ENCODE peak calls at places on chromosome 17, in five cellular contexts. Y, M, V, I and E are unnamed samples.

GRCh38 chr17:70171159-70171558 is 1.8 kb downstream of the KCNJ2 start:
- DNase-seq in Y (no peak), M (no peak), V (no peak), I (no peak), E (no peak)

GRCh38 chr17:50170662-50171370 is 5.0 kb downstream of the SGCA start:
- DNase-seq in Y (no peak), M (no peak), V (no peak), I (no peak), E (no peak)

GRCh38 chr17:32525116-32525515 is 38.3 kb downstream of the CDK5R1 start:
- DNase-seq in Y (no peak), M (no peak), V (no peak), I (peak; percentile 18), E (no peak)

GRCh38 chr17:78805301-78805700 is 23.2 kb upstream of the CYTH1 start:
- DNase-seq in Y (peak; percentile 91), M (peak; percentile 48), V (no peak), I (no peak), E (no peak)

GRCh38 chr17:73906896-73907600 is 262.8 kb upstream of the SDK2 start:
- DNase-seq in Y (no peak), M (no peak), V (no peak), I (no peak), E (no peak)

GRCh38 chr17:1498869-1499268 is 6.4 kb upstream of the MYO1C start:
- DNase-seq in Y (no peak), M (no peak), V (no peak), I (no peak), E (no peak)

GRCh38 chr17:73833779-73834613 is 189.8 kb upstream of the SDK2 start:
- DNase-seq in Y (no peak), M (no peak), V (no peak), I (no peak), E (no peak)

GRCh38 chr17:36736201-36737156 is 135.1 kb downstream of the MRM1 start:
- DNase-seq in Y (no peak), M (no peak), V (no peak), I (no peak), E (no peak)

GRCh38 chr17:7177210-7177953 is 1.8 kb downstream of the ASGR1 start:
- DNase-seq in Y (peak; percentile 60), M (peak; percentile 53), V (peak; percentile 51), I (peak; percentile 90), E (no peak)

GRCh38 chr17:8354196-8354595 is 14.6 kb downstream of the ODF4 start:
- DNase-seq in Y (no peak), M (no peak), V (no peak), I (no peak), E (no peak)

GRCh38 chr17:8621585-8621984 is 8.9 kb downstream of the MYH10 start:
- DNase-seq in Y (no peak), M (no peak), V (no peak), I (no peak), E (no peak)

GRCh38 chr17:6208608-6209180 is 138.5 kb downstream of the WSCD1 start:
- DNase-seq in Y (no peak), M (no peak), V (no peak), I (no peak), E (no peak)

GRCh38 chr17:75829747-75830146 is 14.5 kb downstream of the UNC13D start:
- DNase-seq in Y (no peak), M (no peak), V (no peak), I (no peak), E (no peak)

GRCh38 chr17:75832164-75832651 is 12.0 kb downstream of the UNC13D start:
- DNase-seq in Y (peak; percentile 83), M (peak; percentile 46), V (no peak), I (no peak), E (no peak)

GRCh38 chr17:75828741-75829140 is 15.5 kb downstream of the UNC13D start:
- DNase-seq in Y (no peak), M (no peak), V (no peak), I (no peak), E (peak; percentile 65)

GRCh38 chr17:75831032-75831567 is 13.1 kb downstream of the UNC13D start:
- DNase-seq in Y (no peak), M (no peak), V (no peak), I (no peak), E (no peak)

DNA sequence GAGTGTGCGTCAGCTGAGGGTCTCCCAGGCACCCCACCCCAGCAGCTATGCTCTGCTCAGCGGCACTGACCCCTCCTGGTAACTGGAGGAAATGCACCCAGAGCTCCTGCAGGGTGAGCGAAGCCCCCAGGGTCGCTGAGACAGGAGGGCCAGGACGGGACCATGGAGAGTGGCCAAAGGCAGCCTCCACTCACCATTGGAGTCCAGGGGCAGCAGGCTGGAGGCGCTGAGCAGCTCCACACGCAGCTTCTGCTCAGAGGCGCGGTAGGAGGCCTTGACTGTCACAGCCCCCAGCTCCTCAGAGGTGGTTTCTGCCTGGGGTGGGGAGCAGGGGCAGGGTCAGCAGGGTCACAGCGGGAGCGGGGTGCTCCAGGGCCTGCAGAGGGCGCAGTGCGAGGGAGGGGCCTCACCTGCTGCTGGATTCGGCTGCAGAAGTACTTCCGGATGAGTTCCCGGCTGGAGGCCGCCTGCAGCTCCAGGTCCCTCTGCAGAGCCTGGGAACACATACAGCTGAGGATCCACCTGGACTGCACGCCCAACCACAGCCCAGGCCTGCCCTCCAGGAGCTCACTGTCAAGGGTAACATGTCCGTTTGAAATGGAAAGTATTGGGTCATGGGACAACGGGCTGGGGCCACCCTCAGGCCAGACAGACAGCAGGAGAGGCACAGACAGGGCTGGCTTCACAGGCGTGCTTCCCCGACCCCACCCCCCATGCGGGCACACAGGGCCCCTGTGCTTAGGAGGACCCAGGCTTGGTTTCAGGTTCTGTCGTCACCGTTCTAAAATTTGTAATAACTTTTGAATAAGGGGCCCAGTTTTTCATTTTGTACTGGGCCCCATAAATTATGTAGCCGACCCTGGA is 13.8 kb downstream of the UNC13D start:
- DNase-seq in Y (no peak), M (no peak), V (no peak), I (peak; percentile 28), E (peak; percentile 61)
- H3K4me3 ChIP-seq in Y (no peak overlapping the region), M (no peak overlapping the region), V (no peak overlapping the region), I (no peak overlapping the region), E (no peak overlapping the region)

GRCh38 chr17:48308591-48308990 is 121.4 kb downstream of the SKAP1 start:
- DNase-seq in Y (no peak), M (no peak), V (no peak), I (no peak), E (no peak)

GRCh38 chr17:48310748-48311213 is 119.2 kb downstream of the SKAP1 start:
- DNase-seq in Y (no peak), M (no peak), V (no peak), I (no peak), E (no peak)

GRCh38 chr17:48311324-48311723 is 118.7 kb downstream of the SKAP1 start:
- DNase-seq in Y (no peak), M (no peak), V (no peak), I (no peak), E (no peak)

GRCh38 chr17:48314716-48315115 is 115.3 kb downstream of the SKAP1 start:
- DNase-seq in Y (no peak), M (no peak), V (no peak), I (no peak), E (no peak)

DNA sequence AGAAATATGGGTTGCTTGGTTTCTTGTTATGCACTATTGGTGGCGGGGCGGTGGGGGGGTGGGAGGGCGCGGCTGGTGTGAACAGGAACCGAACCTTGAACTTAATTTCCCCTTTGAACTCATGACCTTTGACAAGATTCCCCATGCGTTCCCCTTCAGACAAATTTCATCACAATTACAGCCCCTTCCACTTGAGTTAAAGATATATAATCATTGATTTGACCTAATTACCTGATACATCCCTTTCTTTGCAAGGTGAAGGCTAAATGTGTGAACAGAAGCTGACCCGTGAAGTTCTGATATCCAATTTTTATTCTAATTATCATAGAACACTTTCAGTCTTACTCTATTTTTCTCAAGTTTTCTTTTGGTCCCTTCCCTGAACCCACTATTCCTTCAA is 116.9 kb downstream of the SKAP1 start:
- DNase-seq in Y (no peak), M (no peak), V (no peak), I (no peak), E (no peak)
- H3K27me3 ChIP-seq in Y (no peaks in the 10 kb centered on the region), M (no peaks in the 10 kb centered on the region), V (peaks cover 100% of the 10 kb centered on the region), I (peaks cover 17% of the 10 kb centered on the region), E (peaks cover 34% of the 10 kb centered on the region)

GRCh38 chr17:77403854-77404253 is 263.1 kb downstream of the SEC14L1 start:
- DNase-seq in Y (no peak), M (no peak), V (no peak), I (no peak), E (no peak)

GRCh38 chr17:77405867-77406513 is 265.2 kb downstream of the SEC14L1 start:
- DNase-seq in Y (no peak), M (peak; percentile 81), V (no peak), I (no peak), E (no peak)

GRCh38 chr17:77407321-77408277 is 266.8 kb downstream of the SEC14L1 start:
- DNase-seq in Y (no peak), M (no peak), V (no peak), I (no peak), E (no peak)

GRCh38 chr17:77402159-77402731 is 261.5 kb downstream of the SEC14L1 start:
- DNase-seq in Y (no peak), M (no peak), V (no peak), I (no peak), E (no peak)

DNA sequence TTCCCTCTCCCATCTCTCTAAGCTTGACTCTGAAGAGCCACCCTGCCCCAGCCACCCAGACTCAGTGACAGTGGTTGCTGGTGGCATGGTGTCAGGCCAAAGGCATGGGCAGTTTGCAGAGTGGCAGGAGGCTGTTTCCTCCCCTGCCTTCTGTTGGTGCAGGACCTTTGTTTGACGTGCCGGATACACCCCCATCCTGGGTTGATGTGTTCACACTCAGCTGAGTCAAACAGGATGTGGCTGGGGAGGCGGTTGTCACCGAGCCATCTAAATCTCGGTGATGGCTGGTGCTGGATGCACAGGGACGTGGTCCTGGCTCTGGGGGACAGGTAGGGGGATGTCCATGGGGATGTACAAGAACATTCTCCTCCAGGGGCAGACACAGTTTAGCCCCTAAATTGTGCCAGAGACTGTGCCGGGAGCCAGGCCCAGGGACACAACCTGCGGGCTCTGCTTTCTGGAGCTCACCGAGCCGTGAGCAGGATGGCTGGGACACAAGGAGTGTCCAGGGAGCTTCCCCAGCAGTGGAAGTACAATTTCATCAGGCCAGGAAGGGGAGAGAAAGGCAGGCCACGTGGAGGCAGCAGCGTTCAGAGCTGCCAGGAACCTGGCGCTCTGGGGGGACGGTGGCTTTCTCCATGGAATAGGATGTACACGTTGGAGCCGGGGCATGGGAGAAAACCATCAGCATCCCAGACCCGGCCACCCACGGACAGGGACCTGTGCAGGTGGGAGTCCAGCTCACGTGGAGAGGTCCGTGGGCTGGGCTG is 264.2 kb downstream of the SEC14L1 start:
- DNase-seq in Y (peak; percentile 92), M (peak; percentile 95), V (peak; percentile 57), I (no peak), E (no peak)
- H3K4me3 ChIP-seq in Y (peak overlapping the region; percentile 59), M (peak overlapping the region; percentile 35), V (peak overlapping the region; percentile 34), I (no peak overlapping the region), E (no peak overlapping the region)

GRCh38 chr17:66211047-66211810 is 18.0 kb downstream of the APOH start:
- DNase-seq in Y (no peak), M (no peak), V (no peak), I (no peak), E (no peak)

GRCh38 chr17:66210208-66210574 is 18.3 kb upstream of the CEP112 start:
- DNase-seq in Y (no peak), M (no peak), V (no peak), I (no peak), E (no peak)

GRCh38 chr17:66203274-66204015 is 11.5 kb upstream of the CEP112 start:
- DNase-seq in Y (no peak), M (no peak), V (no peak), I (no peak), E (no peak)

DNA sequence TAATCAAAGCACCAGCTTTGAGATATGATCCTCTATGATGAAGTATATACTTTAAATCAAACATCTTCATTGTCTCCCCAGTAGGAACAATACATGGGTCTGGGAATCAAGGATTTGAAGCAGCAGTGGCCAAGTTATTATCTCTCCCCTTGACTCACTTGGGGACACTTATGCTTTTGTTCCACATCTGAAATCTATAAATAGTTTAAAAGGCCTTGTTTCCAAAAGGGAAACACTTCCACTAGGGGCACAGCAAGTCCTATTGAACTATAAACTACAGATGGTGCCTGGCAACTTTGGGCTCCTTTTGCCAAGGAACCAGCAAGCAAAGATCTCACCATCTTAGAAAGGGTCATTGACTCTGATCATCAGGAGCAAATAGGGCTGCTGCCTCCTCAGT is 16.0 kb upstream of the CEP112 start:
- DNase-seq in Y (no peak), M (no peak), V (no peak), I (no peak), E (no peak)
- H3K27me3 ChIP-seq in Y (no peaks in the 10 kb centered on the region), M (no peaks in the 10 kb centered on the region), V (no peaks in the 10 kb centered on the region), I (peaks cover 2% of the 10 kb centered on the region), E (no peaks in the 10 kb centered on the region)